ENCODE peak calls at places on chromosome 2, in six cellular contexts. X, I, T, Y, K and A are unnamed samples.

GRCh38 chr2:7661532-7661931 is 744.3 kb downstream of the RNF144A start:
- DNase-seq in I (no peak), K (no peak), X (no peak), T (no peak), Y (no peak), A (no peak)

GRCh38 chr2:180449171-180449570 is 442.1 kb upstream of the CWC22 start:
- DNase-seq in X (no peak), I (no peak), K (no peak), T (no peak), Y (no peak), A (no peak)

GRCh38 chr2:26347286-26347865 is 787 bp upstream of the ADGRF3 start:
- DNase-seq in I (no peak), Y (no peak), K (no peak), X (peak; percentile 17), T (no peak), A (no peak)

GRCh38 chr2:3423492-3424170 is 44.1 kb downstream of the TRAPPC12 start:
- DNase-seq in K (peak; percentile 57), Y (peak; percentile 81), X (peak; percentile 47), I (peak; percentile 81), T (peak; percentile 57), A (peak; percentile 83)

GRCh38 chr2:23286765-23287155 is 98.2 kb upstream of the KLHL29 start:
- DNase-seq in I (peak; percentile 80), T (peak; percentile 41), X (peak; percentile 18), K (no peak), Y (no peak), A (no peak)

GRCh38 chr2:54572636-54573531 is 116.8 kb downstream of the SPTBN1 start:
- DNase-seq in I (no peak), T (no peak), Y (no peak), K (no peak), X (peak; percentile 28), A (no peak)

GRCh38 chr2:74188018-74188601 is 9.4 kb upstream of the MOB1A start:
- DNase-seq in I (peak; percentile 79), Y (no peak), T (no peak), X (peak; percentile 8), K (no peak), A (no peak)

GRCh38 chr2:216491757-216492635 is 6.6 kb upstream of the RPL37A start:
- DNase-seq in X (no peak), T (no peak), K (no peak), Y (no peak), I (no peak), A (no peak)

GRCh38 chr2:224284134-224284946 is 117.6 kb downstream of the FAM124B start:
- DNase-seq in X (peak; percentile 41), T (peak; percentile 11), K (peak; percentile 52), Y (peak; percentile 27), I (no peak), A (peak; percentile 39)

GRCh38 chr2:203327582-203327917 is 644 bp upstream of the ABI2 start:
- DNase-seq in Y (no peak), T (no peak), X (no peak), I (no peak), K (no peak), A (no peak)

GRCh38 chr2:189402932-189403331 is 38.3 kb upstream of the WDR75 start:
- DNase-seq in Y (no peak), T (no peak), X (no peak), I (no peak), K (no peak), A (no peak)

GRCh38 chr2:200591308-200591707 is 5.5 kb downstream of the AOX1 start:
- DNase-seq in I (no peak), K (no peak), X (no peak), Y (no peak), T (no peak), A (no peak)

DNA sequence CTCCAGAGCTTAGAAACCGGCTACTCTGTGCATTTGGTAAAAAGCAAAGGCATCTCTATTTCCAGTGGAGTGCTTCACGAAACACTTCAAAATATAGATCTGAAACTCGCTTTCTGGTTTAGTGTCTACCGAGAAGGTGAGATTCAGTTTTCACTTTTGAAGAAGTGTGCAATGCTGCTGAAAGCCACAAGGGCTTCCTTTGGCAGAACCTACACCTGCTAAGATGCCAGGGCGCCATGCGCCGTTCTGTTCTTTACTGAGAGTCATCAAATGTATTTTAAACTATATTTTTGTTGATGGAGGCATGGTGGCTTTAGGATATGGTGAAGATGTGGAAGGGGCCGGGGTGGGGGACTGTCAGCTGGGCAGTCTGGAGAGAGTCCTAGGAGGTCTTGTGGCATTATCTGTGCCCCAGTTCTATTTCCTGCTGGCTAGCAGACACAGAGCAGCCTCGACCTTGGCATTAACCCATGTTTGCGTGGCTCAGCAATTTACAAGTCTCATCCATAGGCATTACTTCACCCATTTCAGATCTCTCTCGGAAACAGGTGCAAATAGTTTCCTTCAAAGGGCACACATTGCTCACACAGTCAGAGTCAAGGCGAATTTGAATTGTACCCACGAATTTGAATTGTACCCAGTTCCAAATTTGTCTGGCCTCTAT is 46.7 kb upstream of the KCNF1 start:
- DNase-seq in X (no peak), T (no peak), K (no peak), I (no peak), Y (no peak), A (no peak)
- TF ChIP-seq CTCF in X (no peak), T (no peak), K (no peak), I (peak; percentile 47), Y (no peak), A (no peak)

GRCh38 chr2:225462945-225463344 is 63.4 kb downstream of the NYAP2 start:
- DNase-seq in X (no peak), T (no peak), I (no peak), Y (no peak), K (no peak), A (no peak)
- TF ChIP-seq CTCF in X (no peak), T (no peak), I (no peak), Y (no peak), K (no peak), A (peak; percentile 26)

GRCh38 chr2:166419616-166419934 is 43.8 kb upstream of the SCN9A start:
- DNase-seq in X (peak; percentile 10), I (no peak), Y (no peak), T (no peak), K (no peak), A (no peak)
- TF ChIP-seq CTCF in X (peak; percentile 55), I (no peak), Y (peak; percentile 50), T (peak; percentile 44), K (peak; percentile 48), A (no peak)

DNA sequence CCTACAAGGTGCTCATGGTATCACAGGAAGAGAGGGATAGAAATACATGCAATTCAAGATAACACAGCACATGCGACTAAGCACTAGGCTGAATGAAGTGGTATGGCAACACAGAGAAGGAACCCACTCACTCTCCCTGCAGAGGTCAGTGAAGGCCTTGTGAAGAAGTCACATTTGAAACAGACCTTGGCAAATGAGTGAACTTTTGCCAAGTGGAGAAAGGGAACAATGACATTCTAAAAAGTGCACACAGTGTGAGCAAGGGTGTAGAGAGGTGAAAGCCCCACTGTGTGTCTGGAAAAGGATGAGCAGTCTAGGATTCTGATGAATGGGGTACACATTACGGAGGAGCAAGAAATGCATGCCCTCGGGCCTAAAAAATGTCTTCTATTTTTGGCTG is 23.3 kb downstream of the KLF7 start:
- DNase-seq in X (no peak), Y (no peak), I (no peak), K (peak; percentile 29), T (peak; percentile 39), A (no peak)
- TF ChIP-seq CTCF in X (peak; percentile 20), Y (no peak), I (peak; percentile 24), K (no peak), T (peak; percentile 28), A (no peak)

GRCh38 chr2:174078275-174078674 is 113.1 kb upstream of the SP3 start:
- DNase-seq in Y (no peak), X (no peak), T (no peak), I (no peak), K (no peak), A (no peak)
- TF ChIP-seq CTCF in Y (peak; percentile 39), X (peak; percentile 54), T (peak; percentile 38), I (peak; percentile 45), K (peak; percentile 53), A (peak; percentile 35)

DNA sequence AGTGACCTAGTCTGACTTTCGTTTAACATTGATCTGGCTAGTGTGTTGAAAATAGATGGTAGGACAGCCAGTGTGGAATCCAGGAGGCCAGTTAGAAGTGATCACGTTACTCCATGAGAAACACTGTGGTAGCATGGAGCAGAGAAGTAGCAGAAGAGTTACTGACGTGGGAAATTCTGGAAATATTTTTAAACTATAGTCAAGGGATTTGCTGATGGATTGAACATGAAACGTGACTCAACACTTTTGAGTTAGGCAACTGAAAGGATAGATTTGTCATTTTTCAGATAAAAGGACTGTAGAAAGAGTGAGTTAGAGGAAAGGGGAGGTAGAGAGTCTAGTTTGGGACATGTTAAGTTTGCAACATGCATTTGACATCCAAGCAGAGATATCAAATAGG is 130.4 kb downstream of the IRS1 start:
- DNase-seq in T (no peak), X (no peak), I (no peak), K (no peak), Y (no peak), A (no peak)
- TF ChIP-seq CTCF in T (no peak), X (no peak), I (no peak), K (no peak), Y (no peak), A (no peak)

GRCh38 chr2:46050489-46050888 is 246.7 kb upstream of the EPAS1 start:
- DNase-seq in T (peak; percentile 16), I (no peak), X (no peak), Y (no peak), K (no peak), A (no peak)
- TF ChIP-seq CTCF in T (peak; percentile 27), I (no peak), X (peak; percentile 16), Y (no peak), K (no peak), A (no peak)

GRCh38 chr2:198657520-198658121 is 800.1 kb downstream of the SATB2 start:
- DNase-seq in Y (peak; percentile 23), X (peak; percentile 45), I (no peak), K (peak; percentile 46), T (no peak), A (peak; percentile 50)
- TF ChIP-seq CTCF in Y (peak; percentile 67), X (peak; percentile 59), I (peak; percentile 16), K (peak; percentile 32), T (no peak), A (peak; percentile 60)

DNA sequence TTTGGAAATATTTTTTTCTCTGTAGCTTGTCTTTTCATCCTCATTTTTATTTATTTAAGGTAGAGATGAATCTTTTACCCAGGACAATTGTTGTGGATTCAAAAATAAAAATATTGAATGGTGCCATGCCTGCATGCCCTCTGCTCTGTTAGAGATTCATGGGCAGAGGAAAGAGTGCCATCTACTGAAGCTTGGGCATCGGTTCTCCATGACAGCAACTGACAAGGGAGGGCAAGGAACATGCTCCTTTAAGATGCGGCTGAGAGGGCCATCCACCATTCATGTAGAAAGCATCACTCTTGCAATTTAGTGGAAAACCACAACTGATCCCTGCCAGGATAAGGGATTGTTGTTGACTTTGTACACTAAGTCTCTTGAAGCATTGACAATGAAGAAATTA is 79.9 kb downstream of the PARD3B start:
- DNase-seq in Y (no peak), K (no peak), X (no peak), T (no peak), I (no peak), A (peak; percentile 24)
- TF ChIP-seq CTCF in Y (no peak), K (no peak), X (no peak), T (no peak), I (no peak), A (peak; percentile 19)

DNA sequence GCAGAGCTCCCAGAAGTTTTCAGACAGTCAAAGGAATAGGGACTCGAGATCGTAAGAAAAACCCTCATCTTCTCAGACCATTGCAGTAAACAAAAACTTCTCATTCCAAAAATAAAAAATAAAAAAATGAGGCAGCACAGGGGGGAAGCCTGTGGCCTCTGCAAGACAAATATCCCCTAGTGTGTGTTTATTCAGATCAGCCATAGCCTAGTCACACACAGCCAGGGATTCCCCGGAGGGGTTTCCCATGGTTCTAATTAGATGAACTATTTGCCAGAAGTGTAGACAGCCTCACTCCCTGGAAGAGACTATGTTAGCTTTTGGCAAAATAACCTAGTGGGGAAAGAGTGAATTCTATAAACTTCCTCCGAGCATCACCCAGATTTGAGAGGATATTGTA is 122.9 kb upstream of the KLF7 start:
- DNase-seq in X (no peak), K (no peak), Y (no peak), T (no peak), I (no peak), A (no peak)
- TF ChIP-seq CTCF in X (no peak), K (no peak), Y (no peak), T (no peak), I (no peak), A (no peak)